ENCODE peak calls at places on chromosomes 11 and 22, in six cellular contexts. One of them, this sample, is unnamed.

GRCh38 chr11:16505481-16505880 is 149.1 kb upstream of the SOX6 start:
- DNase-seq in cardiac fibroblast: no peak
- DNase-seq in BE2C: no peak
- DNase-seq in left lung: no peak
- DNase-seq in A549: no peak
- DNase-seq in pancreas: no peak
- DNase-seq in this sample: no peak

GRCh38 chr11:135033545-135033944 is 621.5 kb upstream of the B3GAT1 start:
- DNase-seq in cardiac fibroblast: no peak
- DNase-seq in BE2C: no peak
- DNase-seq in left lung: no peak
- DNase-seq in A549: no peak
- DNase-seq in pancreas: no peak
- DNase-seq in this sample: no peak

GRCh38 chr11:62147545-62147944 is 23.7 kb downstream of the INCENP start:
- DNase-seq in cardiac fibroblast: no peak
- DNase-seq in BE2C: no peak
- DNase-seq in left lung: no peak
- DNase-seq in A549: no peak
- DNase-seq in pancreas: no peak
- DNase-seq in this sample: no peak

GRCh38 chr11:86230921-86231320 is 13.6 kb upstream of the EED start:
- DNase-seq in cardiac fibroblast: peak
- DNase-seq in BE2C: no peak
- DNase-seq in left lung: no peak
- DNase-seq in A549: no peak
- DNase-seq in pancreas: no peak
- DNase-seq in this sample: no peak

GRCh38 chr22:42648368-42649260 is 578 bp downstream of the CYB5R3 start:
- DNase-seq in cardiac fibroblast: peak
- DNase-seq in BE2C: no peak
- DNase-seq in left lung: peak
- DNase-seq in A549: peak
- DNase-seq in pancreas: peak
- DNase-seq in this sample: peak

GRCh38 chr11:8838248-8838647 is 72.7 kb upstream of the AKIP1 start:
- DNase-seq in cardiac fibroblast: peak
- DNase-seq in BE2C: no peak
- DNase-seq in left lung: no peak
- DNase-seq in A549: no peak
- DNase-seq in pancreas: no peak
- DNase-seq in this sample: peak

GRCh38 chr11:73757598-73757997 is 3.3 kb downstream of the RAB6A start:
- DNase-seq in cardiac fibroblast: no peak
- DNase-seq in BE2C: no peak
- DNase-seq in left lung: no peak
- DNase-seq in A549: no peak
- DNase-seq in pancreas: no peak
- DNase-seq in this sample: no peak

GRCh38 chr11:60691636-60692035 is 7.8 kb upstream of the MS4A8 start:
- DNase-seq in cardiac fibroblast: no peak
- DNase-seq in BE2C: no peak
- DNase-seq in left lung: no peak
- DNase-seq in A549: no peak
- DNase-seq in pancreas: no peak
- DNase-seq in this sample: no peak

GRCh38 chr11:103110406-103110805 is 1.2 kb downstream of the DYNC2H1 start:
- DNase-seq in cardiac fibroblast: peak
- DNase-seq in BE2C: no peak
- DNase-seq in left lung: no peak
- DNase-seq in A549: peak
- DNase-seq in pancreas: no peak
- DNase-seq in this sample: peak

GRCh38 chr11:78857688-78858087 is 283.0 kb upstream of the NARS2 start:
- DNase-seq in cardiac fibroblast: no peak
- DNase-seq in BE2C: no peak
- DNase-seq in left lung: no peak
- DNase-seq in A549: no peak
- DNase-seq in pancreas: no peak
- DNase-seq in this sample: peak

GRCh38 chr11:75513250-75513649 is 12.5 kb downstream of the GDPD5 start:
- DNase-seq in cardiac fibroblast: peak
- DNase-seq in BE2C: no peak
- DNase-seq in left lung: no peak
- DNase-seq in A549: peak
- DNase-seq in pancreas: no peak
- DNase-seq in this sample: no peak

GRCh38 chr11:107651672-107652071 is 60.2 kb downstream of the SLN start:
- DNase-seq in cardiac fibroblast: peak
- DNase-seq in BE2C: no peak
- DNase-seq in left lung: no peak
- DNase-seq in A549: peak
- DNase-seq in pancreas: no peak
- DNase-seq in this sample: no peak

GRCh38 chr22:29074276-29074625 is 1.4 kb downstream of the KREMEN1 start:
- DNase-seq in cardiac fibroblast: no peak
- DNase-seq in BE2C: no peak
- DNase-seq in left lung: no peak
- DNase-seq in A549: no peak
- DNase-seq in pancreas: no peak
- DNase-seq in this sample: no peak

GRCh38 chr11:116454020-116454645 is 318.7 kb downstream of the BUD13 start:
- DNase-seq in cardiac fibroblast: peak
- DNase-seq in BE2C: peak
- DNase-seq in left lung: no peak
- DNase-seq in A549: peak
- DNase-seq in pancreas: peak
- DNase-seq in this sample: peak

GRCh38 chr11:113363996-113364641 is 23.5 kb upstream of the ANKK1 start:
- DNase-seq in cardiac fibroblast: no peak
- DNase-seq in BE2C: no peak
- DNase-seq in left lung: no peak
- DNase-seq in A549: no peak
- DNase-seq in pancreas: no peak
- DNase-seq in this sample: no peak

GRCh38 chr11:105181521-105181920 is 42.0 kb upstream of the CARD18 start:
- DNase-seq in cardiac fibroblast: peak
- DNase-seq in BE2C: no peak
- DNase-seq in left lung: no peak
- DNase-seq in A549: no peak
- DNase-seq in pancreas: no peak
- DNase-seq in this sample: peak

GRCh38 chr11:33515347-33515746 is 185.3 kb downstream of the C11orf91 start:
- DNase-seq in cardiac fibroblast: peak
- DNase-seq in BE2C: no peak
- DNase-seq in left lung: no peak
- DNase-seq in A549: no peak
- DNase-seq in pancreas: no peak
- DNase-seq in this sample: peak

GRCh38 chr11:34395916-34396555 is 38.2 kb upstream of the ABTB2 start:
- DNase-seq in cardiac fibroblast: peak
- DNase-seq in BE2C: no peak
- DNase-seq in left lung: no peak
- DNase-seq in A549: peak
- DNase-seq in pancreas: no peak
- DNase-seq in this sample: peak

GRCh38 chr11:3028808-3029207 is 28.4 kb downstream of the CARS1 start:
- DNase-seq in cardiac fibroblast: no peak
- DNase-seq in BE2C: no peak
- DNase-seq in left lung: no peak
- DNase-seq in A549: no peak
- DNase-seq in pancreas: no peak
- DNase-seq in this sample: no peak

GRCh38 chr22:46245515-46245914 is 4.6 kb downstream of the CDPF1 start:
- DNase-seq in cardiac fibroblast: peak
- DNase-seq in BE2C: peak
- DNase-seq in left lung: no peak
- DNase-seq in A549: no peak
- DNase-seq in pancreas: no peak
- DNase-seq in this sample: no peak

GRCh38 chr11:32852142-32852541 is 22.4 kb downstream of the PRRG4 start:
- DNase-seq in cardiac fibroblast: peak
- DNase-seq in BE2C: no peak
- DNase-seq in left lung: no peak
- DNase-seq in A549: no peak
- DNase-seq in pancreas: no peak
- DNase-seq in this sample: peak

GRCh38 chr11:79097279-79097875 is 343.5 kb downstream of the TENM4 start:
- DNase-seq in cardiac fibroblast: no peak
- DNase-seq in BE2C: no peak
- DNase-seq in left lung: no peak
- DNase-seq in A549: no peak
- DNase-seq in pancreas: no peak
- DNase-seq in this sample: peak

GRCh38 chr11:110858556-110858921 is 146.3 kb upstream of the ARHGAP20 start:
- DNase-seq in cardiac fibroblast: peak
- DNase-seq in BE2C: no peak
- DNase-seq in left lung: no peak
- DNase-seq in A549: no peak
- DNase-seq in pancreas: no peak
- DNase-seq in this sample: peak

GRCh38 chr22:39526736-39527171 is 5.8 kb downstream of the RPS19BP1 start:
- DNase-seq in cardiac fibroblast: no peak
- DNase-seq in BE2C: no peak
- DNase-seq in left lung: peak
- DNase-seq in A549: no peak
- DNase-seq in pancreas: no peak
- DNase-seq in this sample: no peak

GRCh38 chr11:71451596-71452353 is 1.2 kb upstream of the NADSYN1 start:
- DNase-seq in cardiac fibroblast: no peak
- DNase-seq in BE2C: peak
- DNase-seq in left lung: no peak
- DNase-seq in A549: no peak
- DNase-seq in pancreas: peak
- DNase-seq in this sample: no peak

GRCh38 chr22:32539631-32540449 is 65.2 kb downstream of the FBXO7 start:
- DNase-seq in cardiac fibroblast: no peak
- DNase-seq in BE2C: no peak
- DNase-seq in left lung: no peak
- DNase-seq in A549: no peak
- DNase-seq in pancreas: no peak
- DNase-seq in this sample: no peak

GRCh38 chr11:108511851-108512474 is 13.8 kb upstream of the POGLUT3 start:
- DNase-seq in cardiac fibroblast: peak
- DNase-seq in BE2C: no peak
- DNase-seq in left lung: no peak
- DNase-seq in A549: no peak
- DNase-seq in pancreas: no peak
- DNase-seq in this sample: peak

GRCh38 chr11:101334581-101334980 is 205.0 kb upstream of the PGR start:
- DNase-seq in cardiac fibroblast: no peak
- DNase-seq in BE2C: no peak
- DNase-seq in left lung: no peak
- DNase-seq in A549: no peak
- DNase-seq in pancreas: no peak
- DNase-seq in this sample: no peak

GRCh38 chr22:17924735-17925727 is 99.3 kb downstream of the MICAL3 start:
- DNase-seq in cardiac fibroblast: no peak
- DNase-seq in BE2C: no peak
- DNase-seq in left lung: no peak
- DNase-seq in A549: no peak
- DNase-seq in pancreas: no peak
- DNase-seq in this sample: no peak

GRCh38 chr11:129639300-129639699 is 176.3 kb upstream of the TMEM45B start:
- DNase-seq in cardiac fibroblast: peak
- DNase-seq in BE2C: no peak
- DNase-seq in left lung: no peak
- DNase-seq in A549: peak
- DNase-seq in pancreas: no peak
- DNase-seq in this sample: peak

GRCh38 chr11:1870721-1871466 is 18.0 kb downstream of the LSP1 start:
- DNase-seq in cardiac fibroblast: no peak
- DNase-seq in BE2C: no peak
- DNase-seq in left lung: peak
- DNase-seq in A549: no peak
- DNase-seq in pancreas: no peak
- DNase-seq in this sample: peak
- H3K4me3 ChIP-seq in cardiac fibroblast: peak
- H3K4me3 ChIP-seq in BE2C: no peak
- H3K4me3 ChIP-seq in left lung: no peak
- H3K4me3 ChIP-seq in A549: no peak
- H3K4me3 ChIP-seq in pancreas: no peak
- H3K4me3 ChIP-seq in this sample: no peak

GRCh38 chr11:89660234-89660633 is 49.9 kb upstream of the TRIM77 start:
- DNase-seq in cardiac fibroblast: no peak
- DNase-seq in BE2C: no peak
- DNase-seq in left lung: no peak
- DNase-seq in A549: no peak
- DNase-seq in pancreas: no peak
- DNase-seq in this sample: no peak
- TF ChIP-seq CTCF in cardiac fibroblast: no peak
- TF ChIP-seq CTCF in BE2C: no peak
- TF ChIP-seq CTCF in left lung: no peak
- TF ChIP-seq CTCF in A549: no peak
- TF ChIP-seq CTCF in pancreas: no peak
- TF ChIP-seq CTCF in this sample: no peak

GRCh38 chr11:47550288-47551052 is 2.5 kb downstream of the CELF1 start:
- DNase-seq in cardiac fibroblast: peak
- DNase-seq in BE2C: no peak
- DNase-seq in left lung: no peak
- DNase-seq in A549: no peak
- DNase-seq in pancreas: no peak
- DNase-seq in this sample: peak
- H3K4me3 ChIP-seq in cardiac fibroblast: no peak
- H3K4me3 ChIP-seq in BE2C: no peak
- H3K4me3 ChIP-seq in left lung: no peak
- H3K4me3 ChIP-seq in A549: peak
- H3K4me3 ChIP-seq in pancreas: peak
- H3K4me3 ChIP-seq in this sample: no peak

GRCh38 chr11:126636911-126637799 is 281.7 kb downstream of the ST3GAL4 start:
- DNase-seq in cardiac fibroblast: peak
- DNase-seq in BE2C: no peak
- DNase-seq in left lung: no peak
- DNase-seq in A549: peak
- DNase-seq in pancreas: no peak
- DNase-seq in this sample: peak
- TF ChIP-seq CTCF in cardiac fibroblast: no peak
- TF ChIP-seq CTCF in BE2C: no peak
- TF ChIP-seq CTCF in left lung: no peak
- TF ChIP-seq CTCF in A549: no peak
- TF ChIP-seq CTCF in pancreas: no peak
- TF ChIP-seq CTCF in this sample: no peak

GRCh38 chr11:47863893-47864430 is 15.8 kb upstream of the NUP160 start:
- DNase-seq in cardiac fibroblast: no peak
- DNase-seq in BE2C: no peak
- DNase-seq in left lung: no peak
- DNase-seq in A549: no peak
- DNase-seq in pancreas: no peak
- DNase-seq in this sample: no peak

GRCh38 chr11:47861762-47862161 is 13.6 kb upstream of the NUP160 start:
- DNase-seq in cardiac fibroblast: peak
- DNase-seq in BE2C: no peak
- DNase-seq in left lung: no peak
- DNase-seq in A549: no peak
- DNase-seq in pancreas: no peak
- DNase-seq in this sample: peak

GRCh38 chr11:47867821-47868220 is 19.7 kb upstream of the NUP160 start:
- DNase-seq in cardiac fibroblast: peak
- DNase-seq in BE2C: no peak
- DNase-seq in left lung: no peak
- DNase-seq in A549: no peak
- DNase-seq in pancreas: no peak
- DNase-seq in this sample: peak

GRCh38 chr11:47863189-47863892 is 15.2 kb upstream of the NUP160 start:
- DNase-seq in cardiac fibroblast: peak
- DNase-seq in BE2C: no peak
- DNase-seq in left lung: no peak
- DNase-seq in A549: no peak
- DNase-seq in pancreas: no peak
- DNase-seq in this sample: peak

GRCh38 chr11:47864910-47865309 is 16.8 kb upstream of the NUP160 start:
- DNase-seq in cardiac fibroblast: peak
- DNase-seq in BE2C: no peak
- DNase-seq in left lung: no peak
- DNase-seq in A549: no peak
- DNase-seq in pancreas: no peak
- DNase-seq in this sample: peak
- H3K4me3 ChIP-seq in cardiac fibroblast: no peak
- H3K4me3 ChIP-seq in BE2C: no peak
- H3K4me3 ChIP-seq in left lung: no peak
- H3K4me3 ChIP-seq in A549: no peak
- H3K4me3 ChIP-seq in pancreas: no peak
- H3K4me3 ChIP-seq in this sample: peak

This sample was measured in AG10803.